ENCODE peak calls at places on chromosome 3, in seven cellular contexts. C is GM23248; Y is ascending aorta; T is activated CD4-positive, alpha-beta T cell treated with anti-CD3 and anti-CD28 coated beads, Interleukin-2, amount 10 ng/mL, durations not matched to agents 7 days and 5 days; A is GM20000; U is BE2C; F is PC-3. D is an unnamed sample.

GRCh38 chr3:87446849-87447387 is 170.5 kb upstream of the POU1F1 start:
- DNase-seq in T (no peak), C (no peak), U (no peak), F (no peak), A (no peak), Y (no peak), D (no peak)

GRCh38 chr3:11007534-11007933 is 15.0 kb downstream of the SLC6A1 start:
- DNase-seq in A (no peak), Y (no peak), C (no peak), F (no peak), U (no peak), T (no peak), D (no peak)

GRCh38 chr3:128326051-128326823 is 140.5 kb downstream of the DNAJB8 start:
- DNase-seq in T (no peak), C (no peak), F (no peak), U (no peak), Y (peak), A (no peak), D (no peak)

GRCh38 chr3:82671466-82671865 is 910.0 kb upstream of the GBE1 start:
- DNase-seq in U (no peak), T (no peak), Y (no peak), F (no peak), A (no peak), C (no peak), D (no peak)

GRCh38 chr3:12994357-12994606 is 78.9 kb downstream of the IQSEC1 start:
- DNase-seq in A (peak), F (peak), T (no peak), U (no peak), C (peak), Y (no peak), D (peak)

GRCh38 chr3:125037498-125038150 is 18.2 kb downstream of the HEG1 start:
- DNase-seq in U (no peak), F (no peak), A (no peak), C (no peak), Y (peak), T (no peak), D (no peak)

GRCh38 chr3:193826126-193826795 is 233.3 kb downstream of the OPA1 start:
- DNase-seq in F (peak), T (no peak), Y (no peak), A (no peak), C (peak), U (no peak), D (no peak)

GRCh38 chr3:125137432-125138033 is 75.0 kb downstream of the SLC12A8 start:
- DNase-seq in Y (peak), C (peak), F (peak), A (no peak), U (no peak), T (no peak), D (no peak)

GRCh38 chr3:135558906-135559305 is 406.6 kb upstream of the PPP2R3A start:
- DNase-seq in C (no peak), F (no peak), T (no peak), Y (no peak), U (no peak), A (no peak), D (no peak)

GRCh38 chr3:197023241-197023997 is 6.2 kb downstream of the MELTF start:
- DNase-seq in F (no peak), C (no peak), T (no peak), U (peak), Y (no peak), A (peak), D (no peak)

GRCh38 chr3:8769088-8769822 is at the start of gene OXTR:
- DNase-seq in C (peak), Y (peak), T (peak), A (peak), F (peak), U (peak), D (peak)

GRCh38 chr3:48684054-48684349 is 1.7 kb downstream of the NCKIPSD start:
- DNase-seq in F (no peak), C (peak), U (no peak), T (no peak), Y (no peak), A (no peak), D (no peak)

GRCh38 chr3:180538493-180538892 is 63.5 kb upstream of the TTC14 start:
- DNase-seq in C (no peak), Y (no peak), A (no peak), F (no peak), U (no peak), T (no peak), D (no peak)

GRCh38 chr3:107452436-107452835 is 70.3 kb upstream of the BBX start:
- DNase-seq in A (no peak), F (peak), Y (no peak), T (no peak), U (no peak), C (peak), D (no peak)

GRCh38 chr3:187104956-187105355 is 34.3 kb downstream of the RPL39L start:
- DNase-seq in T (no peak), A (no peak), Y (no peak), U (no peak), F (no peak), C (peak), D (no peak)

GRCh38 chr3:11721114-11721440 is 77.4 kb upstream of the VGLL4 start:
- DNase-seq in T (no peak), Y (no peak), F (no peak), U (no peak), A (no peak), C (no peak), D (no peak)

GRCh38 chr3:71461749-71462483 is 121.6 kb downstream of the FOXP1 start:
- DNase-seq in C (peak), Y (no peak), T (no peak), F (peak), A (no peak), U (no peak), D (no peak)

GRCh38 chr3:49771340-49771938 is 14.9 kb downstream of the IP6K1 start:
- DNase-seq in U (no peak), A (no peak), C (no peak), F (peak), Y (no peak), T (no peak), D (no peak)

GRCh38 chr3:43923101-43923979 is 232.6 kb downstream of the ABHD5 start:
- DNase-seq in A (no peak), C (no peak), T (no peak), F (no peak), U (no peak), Y (no peak), D (no peak)

GRCh38 chr3:148815736-148816135 is 11.9 kb upstream of the CPB1 start:
- DNase-seq in C (no peak), U (peak), F (no peak), T (no peak), Y (no peak), A (no peak), D (no peak)

GRCh38 chr3:136632625-136633081 is 119.5 kb downstream of the STAG1 start:
- DNase-seq in U (no peak), Y (no peak), T (no peak), C (no peak), F (peak), A (no peak), D (no peak)

GRCh38 chr3:192433704-192434103 is 293.6 kb downstream of the FGF12 start:
- DNase-seq in C (no peak), F (no peak), U (no peak), T (no peak), Y (no peak), A (no peak), D (no peak)

GRCh38 chr3:85652322-85652721 is 693.5 kb downstream of the CADM2 start:
- DNase-seq in F (no peak), U (no peak), C (no peak), Y (no peak), A (no peak), T (no peak), D (no peak)